ENCODE peak calls at places on chromosomes 7 and 10, in four cellular contexts. J, A, Y and Z are unnamed samples.

GRCh38 chr10:66837990-66838389 is 87.8 kb upstream of the LRRTM3 start:
- DNase-seq in J (no peak), A (no peak), Y (no peak), Z (no peak)

GRCh38 chr7:98400538-98401427 is at the start of gene BAIAP2L1:
- DNase-seq in J (peak), A (peak), Y (peak), Z (peak)

GRCh38 chr10:78362406-78363022 is 328.9 kb downstream of the RPS24 start:
- DNase-seq in J (peak), A (no peak), Y (no peak), Z (no peak)

GRCh38 chr10:126171555-126171954 is 216.7 kb downstream of the ADAM12 start:
- DNase-seq in J (no peak), A (no peak), Y (no peak), Z (no peak)

GRCh38 chr10:65083222-65083621 is 1562.0 kb downstream of the REEP3 start:
- DNase-seq in J (no peak), A (no peak), Y (no peak), Z (no peak)

GRCh38 chr7:555551-556160 is 36.0 kb upstream of the PDGFA start:
- DNase-seq in J (no peak), A (no peak), Y (no peak), Z (no peak)

GRCh38 chr7:155862516-155863257 is 50.4 kb upstream of the SHH start:
- DNase-seq in J (no peak), A (no peak), Y (peak), Z (no peak)

GRCh38 chr7:117728858-117729257 is 144.4 kb downstream of the CTTNBP2 start:
- DNase-seq in J (no peak), A (no peak), Y (no peak), Z (no peak)

GRCh38 chr10:116255931-116256748 is 16.9 kb downstream of the GFRA1 start:
- DNase-seq in J (no peak), A (no peak), Y (no peak), Z (no peak)

GRCh38 chr10:14659626-14660196 is 115.0 kb downstream of the FAM107B start:
- DNase-seq in J (peak), A (no peak), Y (peak), Z (peak)

GRCh38 chr10:35635576-35635975 is 6.5 kb downstream of the FZD8 start:
- DNase-seq in J (no peak), A (no peak), Y (no peak), Z (peak)

GRCh38 chr7:47670738-47671137 is 88.8 kb upstream of the TNS3 start:
- DNase-seq in J (no peak), A (no peak), Y (no peak), Z (peak)

GRCh38 chr7:158748335-158748734 is 43.7 kb upstream of the NCAPG2 start:
- DNase-seq in J (no peak), A (no peak), Y (no peak), Z (no peak)

GRCh38 chr10:10320981-10321380 is 696.7 kb upstream of the CELF2 start:
- DNase-seq in J (no peak), A (no peak), Y (no peak), Z (no peak)

GRCh38 chr10:34176351-34176750 is 638.7 kb downstream of the PARD3 start:
- DNase-seq in J (no peak), A (no peak), Y (no peak), Z (no peak)

GRCh38 chr10:59432207-59432900 is 70.0 kb upstream of the FAM13C start:
- DNase-seq in J (no peak), A (no peak), Y (no peak), Z (no peak)

GRCh38 chr10:79947787-79948424 is 999 bp downstream of the SFTPD start:
- DNase-seq in J (peak), A (no peak), Y (no peak), Z (no peak)

GRCh38 chr10:127908106-127908957 is 1.4 kb downstream of the PTPRE start:
- DNase-seq in J (peak), A (no peak), Y (no peak), Z (no peak)

GRCh38 chr10:13712799-13713581 is 126.2 kb downstream of the PRPF18 start:
- DNase-seq in J (peak), A (no peak), Y (peak), Z (peak)

GRCh38 chr10:95236068-95236903 is 42.2 kb downstream of the ACSM6 start:
- DNase-seq in J (no peak), A (no peak), Y (no peak), Z (no peak)

GRCh38 chr10:6843477-6843876 is 263.4 kb upstream of the PRKCQ start:
- DNase-seq in J (peak), A (no peak), Y (no peak), Z (no peak)

GRCh38 chr7:91162415-91162814 is 101.8 kb upstream of the FZD1 start:
- DNase-seq in J (no peak), A (no peak), Y (no peak), Z (no peak)

GRCh38 chr10:26574783-26575182 is 122.7 kb upstream of the PDSS1 start:
- DNase-seq in J (no peak), A (no peak), Y (no peak), Z (no peak)

GRCh38 chr7:73341877-73342276 is 13.9 kb downstream of the FKBP6 start:
- DNase-seq in J (no peak), A (no peak), Y (no peak), Z (no peak)

GRCh38 chr10:3844626-3845025 is 59.6 kb upstream of the KLF6 start:
- DNase-seq in J (no peak), A (no peak), Y (no peak), Z (no peak)

GRCh38 chr10:85145966-85146365 is 817.6 kb downstream of the CCSER2 start:
- DNase-seq in J (no peak), A (no peak), Y (no peak), Z (no peak)

GRCh38 chr10:99941942-99942835 is 67.6 kb downstream of the DNMBP start:
- DNase-seq in J (no peak), A (no peak), Y (no peak), Z (no peak)

GRCh38 chr7:30226593-30227268 is 57.7 kb upstream of the ZNRF2 start:
- DNase-seq in J (peak), A (peak), Y (peak), Z (peak)

GRCh38 chr10:109939253-109939961 is 16.1 kb upstream of the XPNPEP1 start:
- DNase-seq in J (no peak), A (no peak), Y (no peak), Z (no peak)

GRCh38 chr7:1936531-1937251 is 266.6 kb downstream of the ELFN1 start:
- DNase-seq in J (no peak), A (no peak), Y (no peak), Z (no peak)

GRCh38 chr7:37431413-37431812 is 17.3 kb downstream of the ELMO1 start:
- DNase-seq in J (no peak), A (no peak), Y (no peak), Z (no peak)

GRCh38 chr7:29146082-29146706 is at the start of gene CPVL:
- DNase-seq in J (peak), A (peak), Y (peak), Z (peak)

GRCh38 chr7:150784954-150785353 is 15.2 kb downstream of the TMEM176B start:
- DNase-seq in J (no peak), A (no peak), Y (no peak), Z (peak)

GRCh38 chr10:23780331-23780730 is 341.5 kb downstream of the OTUD1 start:
- DNase-seq in J (no peak), A (no peak), Y (no peak), Z (no peak)

GRCh38 chr10:88557659-88558058 is 25.5 kb downstream of the RNLS start:
- DNase-seq in J (no peak), A (no peak), Y (no peak), Z (no peak)

GRCh38 chr10:118045842-118046490 is 775 bp downstream of the RAB11FIP2 start:
- DNase-seq in J (peak), A (no peak), Y (peak), Z (peak)

GRCh38 chr10:31650010-31650409 is 278.6 kb downstream of the ARHGAP12 start:
- DNase-seq in J (no peak), A (no peak), Y (no peak), Z (peak)

GRCh38 chr10:84957427-84957826 is 629.0 kb downstream of the CCSER2 start:
- DNase-seq in J (no peak), A (no peak), Y (no peak), Z (no peak)

GRCh38 chr10:92695679-92696605 is 6.2 kb downstream of the HHEX start:
- DNase-seq in J (no peak), A (no peak), Y (no peak), Z (no peak)
- TF ChIP-seq POLR2A in J (no peak), A (no peak), Y (no peak), Z (no peak)

DNA sequence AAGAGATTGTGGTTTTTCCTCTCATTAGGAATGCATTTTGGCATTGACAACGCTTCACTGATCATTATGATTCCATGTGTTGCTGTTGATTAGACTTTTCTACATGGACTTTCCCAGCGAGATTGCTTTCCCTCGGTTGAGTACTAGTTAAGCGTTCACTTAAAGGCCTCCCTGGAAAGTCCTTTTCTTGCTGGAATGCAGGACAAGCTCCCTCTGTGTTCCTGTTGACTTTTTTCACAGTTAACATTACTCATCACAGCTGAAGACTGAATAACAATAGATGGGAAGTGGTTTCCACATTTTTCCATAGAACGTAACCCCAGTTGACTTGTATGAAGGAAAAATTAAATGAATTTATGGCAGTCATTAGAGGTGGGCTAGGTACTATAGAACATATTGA is 2.6 kb upstream of the CAV1 start:
- DNase-seq in J (no peak), A (no peak), Y (no peak), Z (no peak)
- TF ChIP-seq EP300 in J (no peak), A (no peak), Y (no peak), Z (no peak)

GRCh38 chr10:28332699-28333098 is 29.8 kb upstream of the MPP7 start:
- DNase-seq in J (no peak), A (no peak), Y (no peak), Z (no peak)

GRCh38 chr10:28327494-28327886 is 24.6 kb upstream of the MPP7 start:
- DNase-seq in J (no peak), A (no peak), Y (no peak), Z (no peak)

GRCh38 chr10:28331821-28332220 is 29.0 kb upstream of the MPP7 start:
- DNase-seq in J (no peak), A (no peak), Y (no peak), Z (no peak)

GRCh38 chr10:28328346-28328745 is 25.5 kb upstream of the MPP7 start:
- DNase-seq in J (no peak), A (no peak), Y (no peak), Z (no peak)

GRCh38 chr10:28326516-28327493 is 23.9 kb upstream of the MPP7 start:
- DNase-seq in J (peak), A (no peak), Y (peak), Z (peak)
- TF ChIP-seq POLR2AphosphoS5 in J (no peak), A (no peak), Y (no peak), Z (peak)

GRCh38 chr10:5545011-5545410 is 20.2 kb downstream of the CALML3 start:
- DNase-seq in J (no peak), A (no peak), Y (peak), Z (peak)

GRCh38 chr10:5545426-5545777 is 20.6 kb downstream of the CALML3 start:
- DNase-seq in J (no peak), A (no peak), Y (no peak), Z (no peak)

GRCh38 chr10:5546891-5547683 is 22.3 kb downstream of the CALML3 start:
- DNase-seq in J (peak), A (no peak), Y (peak), Z (peak)

GRCh38 chr10:5547684-5547933 is 22.8 kb downstream of the CALML3 start:
- DNase-seq in J (no peak), A (no peak), Y (no peak), Z (no peak)

DNA sequence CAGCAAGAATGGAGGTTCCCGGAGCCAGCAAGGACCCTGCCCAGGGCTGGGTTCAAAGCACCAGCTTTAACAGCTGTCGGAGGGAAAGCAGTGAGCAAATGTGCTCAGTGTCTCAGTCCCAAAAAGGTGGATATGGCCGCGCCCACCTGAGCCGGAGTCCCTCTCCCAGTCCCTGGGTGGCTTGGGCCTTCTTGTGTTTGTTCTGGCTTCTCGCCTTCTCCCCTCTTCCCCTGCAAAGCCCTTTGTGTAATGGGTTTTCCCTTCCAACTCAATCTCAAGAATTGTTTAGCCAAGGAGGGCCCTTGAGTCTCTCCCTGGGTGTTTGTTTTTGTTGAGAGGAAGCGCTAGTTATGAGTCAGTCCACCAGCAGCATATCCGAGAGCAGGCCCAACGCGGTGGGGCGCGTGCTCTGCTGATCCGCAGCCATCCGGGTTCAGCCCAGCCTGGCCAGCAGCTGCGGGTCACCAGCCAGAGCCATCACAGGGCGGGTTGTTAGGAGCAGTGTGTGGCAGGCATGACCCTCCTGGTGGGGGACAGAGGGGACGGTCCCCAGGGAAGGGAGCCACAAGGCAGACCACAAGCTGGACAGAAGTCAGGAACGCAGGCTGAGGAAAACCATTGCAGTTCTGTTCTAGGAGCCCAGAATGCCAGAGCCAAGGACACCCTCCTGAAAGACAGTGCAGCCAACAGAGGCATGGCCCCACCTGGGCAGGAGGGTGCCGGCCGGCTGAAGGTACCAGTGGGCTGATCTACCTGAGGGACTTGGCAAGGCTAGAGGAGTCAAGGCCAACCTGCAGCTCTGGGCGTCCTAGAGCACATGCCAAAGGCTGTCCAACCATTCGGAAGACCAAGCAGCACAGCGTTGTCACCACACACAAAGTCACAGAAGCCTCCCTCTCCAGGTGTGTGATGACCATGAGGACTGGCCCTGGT is 21.3 kb downstream of the CALML3 start:
- DNase-seq in J (peak), A (no peak), Y (peak), Z (peak)
- TF ChIP-seq POLR2A in J (no peak), A (no peak), Y (no peak), Z (peak)

GRCh38 chr10:21003240-21003822 is 106.2 kb upstream of the NEBL start:
- DNase-seq in J (no peak), A (no peak), Y (no peak), Z (no peak)
- TF ChIP-seq EP300 in J (no peak), A (no peak), Y (no peak), Z (no peak)

GRCh38 chr10:132185601-132186487 is 904 bp upstream of the DPYSL4 start:
- DNase-seq in J (no peak), A (no peak), Y (peak), Z (peak)

GRCh38 chr10:132187421-132188138 is 832 bp downstream of the DPYSL4 start:
- DNase-seq in J (no peak), A (no peak), Y (no peak), Z (no peak)

GRCh38 chr10:132188331-132188730 is 1.6 kb downstream of the DPYSL4 start:
- DNase-seq in J (no peak), A (no peak), Y (no peak), Z (no peak)

GRCh38 chr10:132184816-132185593 is 1.7 kb upstream of the DPYSL4 start:
- DNase-seq in J (no peak), A (no peak), Y (no peak), Z (no peak)

DNA sequence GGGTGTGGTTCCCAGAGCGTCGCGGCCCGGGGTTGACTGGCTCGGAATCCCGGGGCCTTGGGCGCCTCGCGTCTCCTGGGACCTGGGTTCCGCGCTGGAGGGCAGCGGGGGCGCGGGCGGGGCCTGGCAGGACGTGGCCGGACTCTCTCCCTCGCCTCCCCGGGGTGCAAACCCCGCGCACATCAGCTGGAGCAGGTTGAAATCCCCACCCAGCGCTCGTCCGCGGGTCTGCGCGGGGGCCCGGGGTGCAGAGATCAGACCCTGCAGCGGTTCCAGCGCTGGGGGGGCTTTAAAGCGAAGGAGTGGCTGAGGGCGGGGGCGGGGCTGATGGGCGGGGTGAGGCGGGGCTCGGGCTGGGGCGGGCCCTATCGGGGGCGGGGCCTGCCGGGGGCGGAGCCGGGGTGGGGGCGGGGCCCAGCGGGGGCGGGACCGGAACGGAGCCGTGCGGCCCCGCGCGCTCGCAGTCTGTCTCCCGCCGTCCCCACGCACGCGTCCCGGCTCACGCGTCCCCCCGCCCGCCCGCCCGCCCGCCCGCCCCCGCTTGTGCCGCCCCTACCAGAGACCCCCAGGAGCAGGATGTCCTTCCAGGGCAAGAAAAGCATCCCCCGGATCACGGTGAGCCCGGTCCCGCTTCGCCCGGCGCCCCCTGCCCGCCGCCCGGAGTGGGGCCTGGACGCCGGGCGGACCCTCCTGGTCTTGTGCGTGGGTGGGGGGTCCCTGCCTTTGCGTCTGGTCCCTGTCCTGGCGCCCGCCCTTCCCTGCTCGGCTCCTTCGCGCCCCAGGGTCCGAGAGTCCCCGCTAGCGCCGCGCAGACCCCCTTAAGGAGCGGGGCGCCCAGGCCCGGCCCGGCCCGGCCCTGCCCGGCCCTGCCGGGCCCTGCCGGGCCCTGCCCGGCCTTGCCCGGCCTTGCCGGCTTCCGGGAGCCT is at the start of gene DPYSL4:
- DNase-seq in J (no peak), A (no peak), Y (no peak), Z (no peak)
- TF ChIP-seq POLR2AphosphoS5 in J (no peak), A (no peak), Y (no peak), Z (no peak)

DNA sequence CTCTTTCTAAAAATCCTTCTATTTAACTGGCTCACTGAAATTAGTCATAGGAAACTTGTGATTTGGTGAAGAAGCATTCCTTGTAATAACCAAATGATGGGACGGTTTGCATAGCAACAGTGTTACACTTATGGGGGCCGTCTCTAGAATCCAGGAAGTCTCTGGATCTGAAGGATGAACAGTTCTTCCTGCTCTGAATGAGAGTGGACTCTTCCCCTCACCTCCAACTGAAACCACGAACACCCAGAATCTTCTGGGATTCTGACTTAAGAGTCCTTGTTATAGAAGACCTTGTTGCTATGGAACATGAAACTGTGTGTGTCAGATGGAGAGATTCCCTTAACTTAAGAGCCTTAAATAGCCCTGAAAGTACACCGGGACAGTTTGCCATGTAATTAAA is 23.2 kb downstream of the NOLC1 start:
- DNase-seq in J (no peak), A (no peak), Y (no peak), Z (no peak)
- TF ChIP-seq POLR2A in J (no peak), A (no peak), Y (no peak), Z (no peak)